ENCODE peak calls at places on chromosomes 11 and 22, in five cellular contexts. C is GM12878, Q is cardiac muscle cell, M is fibroblast of lung, P is testis. U is an unnamed sample.
A peak's percentile ranks its signal among the peaks of the same experiment; 100 is the strongest.

GRCh38 chr11:68149417-68149816 is 28.2 kb upstream of the CHKA start:
- DNase-seq in C (no peak), Q (no peak), M (no peak), P (no peak), U (no peak)

GRCh38 chr11:128727320-128727719 is 33.4 kb downstream of the FLI1 start:
- DNase-seq in C (no peak), Q (peak; percentile 32), M (no peak), P (no peak), U (no peak)

GRCh38 chr22:37616205-37617083 is 7.8 kb downstream of the GGA1 start:
- DNase-seq in C (no peak), Q (no peak), M (no peak), P (no peak), U (no peak)

GRCh38 chr22:17430298-17430900 is 61.1 kb downstream of the CECR2 start:
- DNase-seq in C (no peak), Q (no peak), M (peak; percentile 35), P (peak; percentile 26), U (no peak)

GRCh38 chr11:86220654-86221053 is 23.9 kb upstream of the EED start:
- DNase-seq in C (no peak), Q (no peak), M (no peak), P (no peak), U (no peak)

GRCh38 chr11:65537620-65538231 is 12.8 kb downstream of the SCYL1 start:
- DNase-seq in C (no peak), Q (no peak), M (no peak), P (no peak), U (no peak)

GRCh38 chr11:15969701-15970329 is 386.5 kb downstream of the SOX6 start:
- DNase-seq in C (peak; percentile 35), Q (no peak), M (peak; percentile 82), P (no peak), U (peak; percentile 37)

GRCh38 chr11:66068154-66068821 is 1.8 kb upstream of the PACS1 start:
- DNase-seq in C (no peak), Q (peak; percentile 85), M (peak; percentile 59), P (peak; percentile 84), U (peak; percentile 37)

DNA sequence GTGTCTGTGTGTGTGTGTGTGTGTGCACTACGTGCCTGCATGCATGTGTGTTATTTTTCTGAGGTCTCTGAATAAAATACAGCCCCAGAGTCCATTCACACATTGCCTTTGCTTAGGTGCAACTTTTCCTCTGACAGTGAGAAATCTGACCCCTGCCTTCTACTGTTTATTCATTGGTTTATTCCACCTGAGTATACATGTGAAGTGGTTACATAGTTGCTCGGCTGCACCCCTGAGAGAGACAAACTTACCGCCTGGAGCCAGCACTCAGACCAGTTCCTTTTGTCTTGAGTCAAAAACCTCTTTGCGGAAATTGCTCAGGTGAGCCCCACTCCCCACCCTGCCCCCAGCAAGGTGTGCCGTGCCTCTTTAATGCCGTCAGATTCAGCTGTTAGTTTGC is 363.6 kb downstream of the BRD1 start:
- DNase-seq in C (no peak), Q (no peak), M (no peak), P (no peak), U (no peak)
- H3K27me3 ChIP-seq in C (no peaks in the 10 kb centered on the region), Q (no peaks in the 10 kb centered on the region), M (no peaks in the 10 kb centered on the region), P (no peaks in the 10 kb centered on the region), U (no peaks in the 10 kb centered on the region)

DNA sequence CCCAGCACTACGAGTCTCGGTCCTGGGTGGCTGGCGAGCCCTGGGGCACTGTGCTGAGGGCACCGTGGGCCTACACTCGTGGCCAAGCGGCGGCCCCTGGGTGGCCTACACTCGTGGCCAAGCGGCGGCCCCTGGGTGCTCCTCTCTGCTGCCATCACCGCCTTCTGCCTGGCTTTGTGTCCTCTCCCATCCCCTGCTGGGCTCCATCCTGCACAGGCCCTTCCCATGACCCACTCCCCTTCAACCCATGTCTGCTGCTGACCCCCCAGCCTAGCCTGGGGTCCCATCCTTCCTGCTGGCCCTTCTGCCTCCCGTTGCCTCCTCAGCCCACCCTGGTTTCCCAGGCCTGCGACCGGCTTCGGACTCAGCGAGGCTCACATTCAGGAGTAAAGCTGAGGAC is 87.4 kb upstream of the CLDN5 start:
- DNase-seq in C (no peak), Q (no peak), M (no peak), P (no peak), U (no peak)
- H3K27me3 ChIP-seq in C (peaks cover 4% of the 10 kb centered on the region), Q (no peaks in the 10 kb centered on the region), M (peaks cover 29% of the 10 kb centered on the region), P (no peaks in the 10 kb centered on the region), U (peaks cover 1% of the 10 kb centered on the region)

GRCh38 chr11:1256257-1257045 is 33.6 kb downstream of the MUC5B start:
- DNase-seq in C (no peak), Q (no peak), M (no peak), P (no peak), U (no peak)
- H3K27me3 ChIP-seq in C (no peaks in the 10 kb centered on the region), Q (no peaks in the 10 kb centered on the region), M (no peaks in the 10 kb centered on the region), P (no peaks in the 10 kb centered on the region), U (no peaks in the 10 kb centered on the region)

DNA sequence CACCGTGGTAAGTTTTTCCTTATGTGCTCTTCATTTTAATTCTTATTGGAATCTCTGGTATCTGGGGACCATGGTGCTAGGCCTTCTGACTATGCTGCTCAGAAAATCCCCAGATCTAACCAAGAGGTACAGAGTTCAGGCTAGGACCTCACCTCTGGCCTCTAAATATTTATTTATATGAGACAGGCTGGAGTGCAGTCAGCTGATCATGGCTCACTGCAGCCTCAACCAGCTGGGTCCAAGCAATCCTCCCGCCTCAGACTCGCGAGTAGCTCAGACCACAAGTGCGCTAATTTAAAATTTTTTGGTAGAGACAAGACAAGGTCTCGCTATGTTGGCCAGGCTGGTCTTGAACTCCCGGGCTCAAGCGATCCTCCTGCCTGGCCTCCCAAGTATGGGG is 38.4 kb downstream of the PKNOX2 start:
- DNase-seq in C (no peak), Q (no peak), M (no peak), P (no peak), U (no peak)
- H3K27me3 ChIP-seq in C (peaks cover 5% of the 10 kb centered on the region), Q (no peaks in the 10 kb centered on the region), M (peaks cover 11% of the 10 kb centered on the region), P (no peaks in the 10 kb centered on the region), U (peaks cover 2% of the 10 kb centered on the region)

GRCh38 chr11:22343411-22344032 is 5.3 kb downstream of the SLC17A6 start:
- DNase-seq in C (no peak), Q (peak; percentile 5), M (no peak), P (no peak), U (no peak)
- H3K27me3 ChIP-seq in C (peaks cover 29% of the 10 kb centered on the region), Q (peaks cover 78% of the 10 kb centered on the region), M (peaks cover 35% of the 10 kb centered on the region), P (no peaks in the 10 kb centered on the region), U (no peaks in the 10 kb centered on the region)

GRCh38 chr22:46045459-46046298 is 68.7 kb upstream of the WNT7B start:
- DNase-seq in C (no peak), Q (no peak), M (no peak), P (peak; percentile 32), U (no peak)

GRCh38 chr22:46044718-46045458 is 67.9 kb upstream of the WNT7B start:
- DNase-seq in C (no peak), Q (peak; percentile 46), M (peak; percentile 21), P (no peak), U (no peak)

GRCh38 chr22:46047841-46048595 is 71.1 kb upstream of the WNT7B start:
- DNase-seq in C (no peak), Q (no peak), M (no peak), P (peak; percentile 24), U (no peak)

GRCh38 chr22:46047226-46047625 is 70.3 kb upstream of the WNT7B start:
- DNase-seq in C (no peak), Q (no peak), M (no peak), P (peak; percentile 12), U (no peak)

GRCh38 chr22:46046299-46046685 is 69.3 kb upstream of the WNT7B start:
- DNase-seq in C (no peak), Q (no peak), M (no peak), P (no peak), U (no peak)
- H3K27me3 ChIP-seq in C (no peaks in the 10 kb centered on the region), Q (peaks cover 70% of the 10 kb centered on the region), M (no peaks in the 10 kb centered on the region), P (no peaks in the 10 kb centered on the region), U (peaks cover 3% of the 10 kb centered on the region)

DNA sequence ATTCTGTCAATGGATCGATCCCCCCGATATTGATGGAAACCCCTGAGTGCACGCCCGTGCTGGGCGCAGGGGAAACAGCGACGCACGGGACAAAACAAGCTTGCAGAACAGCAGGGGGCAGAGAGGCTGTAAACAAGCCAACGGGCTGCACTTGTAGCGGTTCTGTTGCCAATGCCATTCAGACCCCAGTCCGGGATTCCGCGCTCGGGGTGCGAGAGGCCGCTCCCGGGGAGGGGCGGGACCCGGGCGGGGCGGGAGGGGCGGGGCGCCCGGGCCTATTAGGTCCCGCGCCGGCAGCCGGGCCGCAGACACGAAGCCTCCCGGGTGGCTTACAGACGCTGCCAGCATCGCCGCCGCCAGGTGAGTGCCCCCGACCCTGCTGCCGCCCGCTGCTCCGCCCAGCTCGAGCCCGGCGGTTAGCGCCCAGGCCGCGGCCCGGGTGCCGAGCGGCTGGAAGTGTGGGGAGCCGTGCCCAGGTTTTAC is at the start of gene BIK:
- DNase-seq in C (no peak), Q (peak; percentile 75), M (no peak), P (peak; percentile 75), U (peak; percentile 67)
- H3K27me3 ChIP-seq in C (no peaks in the 10 kb centered on the region), Q (peaks cover 28% of the 10 kb centered on the region), M (peaks cover 40% of the 10 kb centered on the region), P (no peaks in the 10 kb centered on the region), U (no peaks in the 10 kb centered on the region)

DNA sequence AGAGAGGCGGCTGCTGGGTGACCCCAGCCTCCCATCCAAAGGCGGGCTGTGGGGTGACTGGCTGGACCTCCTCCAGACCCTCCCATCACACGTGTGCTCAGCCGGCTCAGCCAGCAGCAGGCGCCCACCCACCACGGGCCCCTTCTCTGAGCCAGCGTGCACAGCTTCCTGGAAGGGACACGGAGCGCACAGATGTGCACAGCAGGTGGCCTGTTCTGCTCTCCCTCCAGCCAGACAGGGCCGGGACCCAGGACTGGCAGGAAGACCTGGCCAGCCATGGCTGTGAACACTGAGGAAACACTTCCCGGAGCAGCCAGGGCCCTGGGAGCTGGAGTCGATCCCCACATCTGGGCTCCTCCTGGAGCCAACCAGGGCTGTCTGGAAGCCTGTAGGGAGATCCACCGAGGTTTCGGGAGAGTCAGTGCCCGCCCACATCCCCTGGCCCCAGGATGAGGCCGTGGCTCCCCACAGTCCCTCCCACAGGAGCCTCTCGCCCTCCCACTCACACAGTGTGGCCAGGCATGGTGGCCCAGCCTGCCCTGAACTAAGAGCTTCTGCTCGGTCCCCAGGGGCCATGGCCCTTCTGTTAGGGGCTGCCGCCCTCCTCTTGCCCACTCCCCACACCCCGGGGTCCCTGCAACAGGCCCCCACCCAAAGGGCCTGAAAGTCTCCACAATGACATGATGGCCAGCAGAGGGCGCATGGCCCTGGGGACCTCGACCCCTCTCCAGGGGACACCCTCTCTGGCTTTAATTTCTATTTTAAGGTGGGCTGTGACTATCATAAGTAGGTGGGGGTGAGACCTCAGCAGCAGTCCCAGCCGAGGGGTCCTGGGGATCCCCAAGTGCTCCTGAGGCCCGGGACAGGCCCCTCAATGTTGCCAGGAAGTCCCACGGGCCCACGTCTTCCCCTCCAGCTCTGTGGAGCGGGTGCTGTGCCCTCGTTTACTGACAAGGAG is 90.6 kb upstream of the FGF3 start:
- DNase-seq in C (no peak), Q (peak; percentile 53), M (no peak), P (no peak), U (no peak)
- H3K27me3 ChIP-seq in C (no peaks in the 10 kb centered on the region), Q (no peaks in the 10 kb centered on the region), M (peaks cover 6% of the 10 kb centered on the region), P (no peaks in the 10 kb centered on the region), U (no peaks in the 10 kb centered on the region)

GRCh38 chr11:61511383-61511782 is 2.8 kb downstream of the LRRC10B start:
- DNase-seq in C (no peak), Q (no peak), M (no peak), P (no peak), U (no peak)
- H3K27me3 ChIP-seq in C (peaks cover 12% of the 10 kb centered on the region), Q (peaks cover 44% of the 10 kb centered on the region), M (peaks cover 15% of the 10 kb centered on the region), P (no peaks in the 10 kb centered on the region), U (peaks cover 3% of the 10 kb centered on the region)